ENCODE peak calls at places on chromosome 6, in four cellular contexts. E is epithelial cell of esophagus, J is NB4, N is cardiac fibroblast. L is an unnamed sample.

GRCh38 chr6:161564951-161565350 is 291.1 kb upstream of the AGPAT4 start:
- DNase-seq in N (no peak), E (no peak), J (no peak), L (no peak)

GRCh38 chr6:14596410-14596809 is 478.8 kb downstream of the CD83 start:
- DNase-seq in E (peak; percentile 58), N (peak; percentile 58), J (peak; percentile 100), L (peak; percentile 46)

GRCh38 chr6:143901885-143902708 is 37.8 kb downstream of the ZC2HC1B start:
- DNase-seq in E (no peak), N (peak; percentile 94), J (no peak), L (no peak)

GRCh38 chr6:157679605-157680580 is 143.2 kb upstream of the SNX9 start:
- DNase-seq in N (no peak), J (no peak), E (no peak), L (no peak)

GRCh38 chr6:105318660-105319059 is 84.2 kb downstream of the PREP start:
- DNase-seq in J (no peak), N (peak; percentile 20), E (peak; percentile 91), L (no peak)

GRCh38 chr6:16286151-16286522 is 47.8 kb downstream of the GMPR start:
- DNase-seq in J (peak; percentile 76), E (peak; percentile 32), N (peak; percentile 58), L (peak; percentile 16)

GRCh38 chr6:16179970-16180431 is 51.1 kb downstream of the MYLIP start:
- DNase-seq in J (peak; percentile 93), N (no peak), E (no peak), L (no peak)

GRCh38 chr6:112665815-112666214 is 318.7 kb downstream of the RFPL4B start:
- DNase-seq in J (no peak), E (peak; percentile 77), N (peak; percentile 8), L (no peak)

GRCh38 chr6:168851460-168852103 is 402.1 kb downstream of the THBS2 start:
- DNase-seq in E (no peak), N (peak; percentile 14), J (no peak), L (no peak)

GRCh38 chr6:17197607-17198006 is 83.6 kb upstream of the RBM24 start:
- DNase-seq in J (no peak), N (no peak), E (no peak), L (no peak)

GRCh38 chr6:104784884-104785283 is 74.8 kb downstream of the HACE1 start:
- DNase-seq in J (no peak), E (peak; percentile 29), N (peak; percentile 24), L (peak; percentile 47)

GRCh38 chr6:16725145-16725864 is 36.0 kb downstream of the ATXN1 start:
- DNase-seq in E (peak; percentile 73), N (peak; percentile 76), J (peak; percentile 77), L (no peak)

GRCh38 chr6:22470454-22471368 is 98.7 kb upstream of the HDGFL1 start:
- DNase-seq in J (no peak), N (peak; percentile 72), E (peak; percentile 66), L (peak; percentile 15)

GRCh38 chr6:453152-453551 is 61.6 kb downstream of the IRF4 start:
- DNase-seq in N (peak; percentile 5), E (no peak), J (no peak), L (no peak)

GRCh38 chr6:154928325-154928922 is 66.7 kb upstream of the TIAM2 start:
- DNase-seq in N (peak; percentile 81), E (peak; percentile 68), J (peak; percentile 72), L (peak; percentile 59)

GRCh38 chr6:36519352-36519751 is 27.9 kb downstream of the STK38 start:
- DNase-seq in E (no peak), J (no peak), N (no peak), L (no peak)

GRCh38 chr6:16316741-16317251 is 78.4 kb downstream of the GMPR start:
- DNase-seq in E (peak; percentile 61), J (peak; percentile 63), N (peak; percentile 52), L (no peak)

GRCh38 chr6:104483225-104483834 is 376.4 kb downstream of the HACE1 start:
- DNase-seq in J (peak; percentile 38), E (peak; percentile 40), N (peak; percentile 29), L (no peak)

GRCh38 chr6:13261464-13261994 is 66.8 kb downstream of the TBC1D7 start:
- DNase-seq in E (no peak), J (peak; percentile 64), N (no peak), L (no peak)

GRCh38 chr6:5619249-5619648 is 357.9 kb downstream of the FARS2 start:
- DNase-seq in E (no peak), N (no peak), J (no peak), L (no peak)

GRCh38 chr6:136586295-136586694 is 36.1 kb upstream of the MAP7 start:
- DNase-seq in J (no peak), N (peak; percentile 89), E (peak; percentile 36), L (no peak)

GRCh38 chr6:47098570-47098993 is 56.5 kb upstream of the ADGRF1 start:
- DNase-seq in N (peak; percentile 97), E (peak; percentile 97), J (no peak), L (no peak)

GRCh38 chr6:112188906-112189305 is 65.5 kb downstream of the LAMA4 start:
- DNase-seq in J (no peak), N (peak; percentile 14), E (no peak), L (peak; percentile 77)

GRCh38 chr6:139640453-139640852 is 266.0 kb upstream of the CITED2 start:
- DNase-seq in N (no peak), E (no peak), J (peak; percentile 87), L (no peak)

GRCh38 chr6:49606696-49607390 is 29.8 kb downstream of the RHAG start:
- DNase-seq in E (peak; percentile 87), J (peak; percentile 77), N (peak; percentile 92), L (peak; percentile 88)

GRCh38 chr6:149212892-149213786 is 104.4 kb upstream of the TAB2 start:
- DNase-seq in J (no peak), N (peak; percentile 28), E (no peak), L (no peak)

GRCh38 chr6:44247338-44248302 is 719 bp downstream of the HSP90AB1 start:
- DNase-seq in J (peak; percentile 86), E (peak; percentile 50), N (peak; percentile 63), L (no peak)

GRCh38 chr6:99818161-99818560 is 175.9 kb downstream of the MCHR2 start:
- DNase-seq in N (no peak), J (no peak), E (no peak), L (no peak)

GRCh38 chr6:158042245-158042798 is 60.7 kb downstream of the SYNJ2 start:
- DNase-seq in J (no peak), E (peak; percentile 82), N (peak; percentile 78), L (no peak)

GRCh38 chr6:115398607-115399006 is 662.1 kb downstream of the FRK start:
- DNase-seq in E (no peak), J (no peak), N (no peak), L (no peak)

GRCh38 chr6:144476286-144476685 is 191.2 kb downstream of the UTRN start:
- DNase-seq in J (no peak), E (no peak), N (no peak), L (no peak)

GRCh38 chr6:150334790-150335783 is 33.7 kb upstream of the IYD start:
- DNase-seq in E (peak; percentile 82), N (peak; percentile 88), J (peak; percentile 67), L (peak; percentile 46)

GRCh38 chr6:18154507-18155272 is at the start of gene TPMT:
- DNase-seq in E (peak; percentile 22), J (no peak), N (peak; percentile 11), L (no peak)

GRCh38 chr6:89368107-89368506 is 15.6 kb upstream of the UBE2J1 start:
- DNase-seq in N (peak; percentile 62), E (peak; percentile 60), J (peak; percentile 72), L (no peak)

GRCh38 chr6:52426667-52427066 is 6.5 kb downstream of the EFHC1 start:
- DNase-seq in E (no peak), N (no peak), J (no peak), L (no peak)

GRCh38 chr6:148967546-148967945 is 220.7 kb downstream of the UST start:
- DNase-seq in N (no peak), J (no peak), E (no peak), L (no peak)

GRCh38 chr6:93300661-93301060 is 118.7 kb downstream of the EPHA7 start:
- DNase-seq in E (peak; percentile 50), N (no peak), J (no peak), L (no peak)

GRCh38 chr6:137878810-137879285 is 11.8 kb downstream of the TNFAIP3 start:
- DNase-seq in J (no peak), N (no peak), E (no peak), L (no peak)
- TF ChIP-seq CTCF in J (no peak), N (peak; percentile 33), E (peak; percentile 23), L (no peak)

DNA sequence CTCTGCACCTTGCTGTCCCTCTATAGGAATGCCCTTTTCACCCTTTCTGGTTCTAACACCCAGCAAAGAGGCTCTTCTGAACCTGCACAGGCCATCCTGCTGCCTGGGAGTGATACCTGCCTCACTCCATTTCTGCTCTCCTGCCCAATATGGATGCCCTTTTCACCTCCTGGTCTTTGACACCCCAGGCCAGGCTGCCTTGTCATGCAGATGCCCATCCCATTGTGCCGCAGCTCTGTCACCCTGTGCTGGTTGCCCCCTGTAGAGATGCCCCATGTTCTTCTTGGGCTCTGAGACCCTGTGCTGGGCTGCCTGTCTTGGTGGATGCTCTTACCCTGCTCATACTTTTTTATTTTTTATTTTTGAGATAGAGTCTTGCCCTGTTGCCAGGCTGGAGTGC is 95.3 kb downstream of the CDKAL1 start:
- DNase-seq in E (no peak), J (no peak), N (no peak), L (no peak)
- H3K4me3 ChIP-seq in E (no peak overlapping the region), J (no peak overlapping the region), N (no peak overlapping the region), L (no peak overlapping the region)

DNA sequence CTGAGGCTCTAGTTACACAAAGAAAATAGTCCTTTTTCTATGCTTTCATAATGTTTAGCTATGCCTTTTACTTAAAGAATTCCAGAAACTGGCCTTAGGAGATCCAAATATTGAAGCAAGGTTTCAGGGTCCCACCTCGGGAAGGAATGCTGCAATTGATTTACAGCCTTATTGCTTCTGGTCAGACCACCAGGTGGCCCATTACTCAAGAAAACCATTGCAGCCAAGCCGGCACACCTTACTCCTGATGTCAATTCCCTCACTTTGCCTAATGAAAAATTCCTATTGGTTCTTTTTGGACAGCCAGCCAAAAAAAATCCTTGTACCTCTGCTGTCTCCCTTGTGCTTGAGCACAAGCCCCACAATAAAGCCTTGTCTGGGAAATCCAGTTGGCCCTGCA is 173.9 kb downstream of the LMBRD1 start:
- DNase-seq in J (no peak), E (no peak), N (no peak), L (no peak)
- TF ChIP-seq CTCF in J (no peak), E (no peak), N (no peak), L (no peak)

DNA sequence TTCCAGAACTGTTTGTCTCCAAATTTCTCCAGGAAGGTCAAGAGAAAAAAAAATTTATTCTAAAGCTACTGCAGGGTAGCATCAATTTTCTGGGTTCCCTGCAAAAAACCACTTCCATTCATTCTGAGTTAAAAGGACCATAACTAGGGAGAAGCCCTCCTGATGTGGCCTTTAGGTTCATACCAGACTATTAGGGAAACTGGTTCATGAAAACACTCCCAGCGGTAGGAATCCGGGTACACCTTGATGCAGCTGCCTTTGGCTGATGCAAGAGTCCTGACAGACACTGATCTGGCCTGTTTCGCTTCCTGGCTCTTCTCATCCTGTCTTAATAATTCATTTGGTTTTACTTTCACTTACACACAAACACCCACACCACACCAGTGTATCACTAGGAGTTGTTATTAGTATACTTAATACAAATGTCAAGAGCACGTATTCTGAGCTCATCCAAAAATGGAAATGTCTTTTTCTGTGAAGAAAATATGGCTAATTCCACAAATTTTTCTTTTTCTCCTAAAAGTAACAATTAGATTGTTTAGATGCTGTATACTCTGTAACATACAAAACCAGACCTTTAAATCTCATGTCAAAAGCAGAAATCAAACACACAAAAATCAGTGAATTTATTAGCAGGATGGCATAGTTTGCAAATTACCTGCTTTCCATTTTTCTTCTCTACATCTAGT is 38.4 kb upstream of the ARHGAP18 start:
- DNase-seq in J (no peak), E (peak; percentile 87), N (peak; percentile 50), L (no peak)
- H3K4me3 ChIP-seq in J (no peak overlapping the region), E (no peak overlapping the region), N (no peak overlapping the region), L (no peak overlapping the region)

L was measured in HFF-Myc.